ENCODE peak calls at places on chromosomes 6 and 20, in six cellular contexts. C is neural progenitor cell; U is NCI-H460; M is COR-L47; E is CD4-positive, CD25-positive, alpha-beta regulatory T cell; S is stimulated activated CD8-positive, alpha-beta memory T cell treated with anti-CD3 and anti-CD28 coated beads, Interleukin-15, amount 100 ng/mL, for 24 hours. K is an unnamed sample.

GRCh38 chr6:118146584-118146983 is 239.5 kb downstream of the SLC35F1 start:
- DNase-seq in E (no peak), S (no peak), U (no peak), M (no peak), C (no peak), K (no peak)

GRCh38 chr6:143843689-143844405 is 709 bp downstream of the LTV1 start:
- DNase-seq in U (no peak), S (no peak), E (no peak), M (no peak), C (peak; percentile 8), K (no peak)

GRCh38 chr20:641516-641913 is 11.5 kb downstream of the SRXN1 start:
- DNase-seq in S (no peak), E (no peak), C (peak; percentile 53), U (no peak), M (no peak), K (no peak)

GRCh38 chr6:157980288-157981131 is 1.2 kb upstream of the SYNJ2 start:
- DNase-seq in U (no peak), S (no peak), E (no peak), C (no peak), M (no peak), K (no peak)

GRCh38 chr6:118394106-118394505 is 154.0 kb upstream of the PLN start:
- DNase-seq in C (no peak), U (no peak), E (no peak), M (no peak), S (no peak), K (no peak)

GRCh38 chr6:13574571-13575376 is at the start of gene SIRT5:
- DNase-seq in E (peak; percentile 89), M (peak; percentile 91), U (peak; percentile 73), S (peak; percentile 48), C (peak; percentile 91), K (peak; percentile 45)

GRCh38 chr6:105433723-105434122 is 30.8 kb upstream of the PREP start:
- DNase-seq in U (no peak), S (no peak), E (no peak), C (no peak), M (no peak), K (no peak)

GRCh38 chr20:4324611-4325238 is 309.4 kb upstream of the RNF24 start:
- DNase-seq in M (no peak), S (no peak), C (no peak), E (no peak), U (no peak), K (no peak)

GRCh38 chr6:33857301-33858052 is 53.7 kb upstream of the MLN start:
- DNase-seq in S (no peak), M (no peak), U (no peak), E (no peak), C (no peak), K (no peak)

GRCh38 chr20:19460386-19460785 is 247.9 kb downstream of the SLC24A3 start:
- DNase-seq in E (no peak), S (no peak), U (no peak), M (no peak), C (no peak), K (no peak)

GRCh38 chr20:5797165-5797564 is 47.0 kb downstream of the SHLD1 start:
- DNase-seq in M (no peak), C (no peak), U (no peak), S (no peak), E (no peak), K (no peak)

GRCh38 chr6:170025341-170026271 is 265.3 kb downstream of the DLL1 start:
- DNase-seq in U (no peak), C (no peak), E (no peak), M (no peak), S (no peak), K (no peak)

GRCh38 chr20:54029176-54029575 is 41.2 kb downstream of the BCAS1 start:
- DNase-seq in C (no peak), E (no peak), S (no peak), M (no peak), U (no peak), K (no peak)